ENCODE peak calls at places on chromosomes 12 and 14, in four cellular contexts. G is SK-N-SH, A is psoas muscle, X is astrocyte. D is an unnamed sample. For H3K27me3, the result is how much of the 10 kb centered on the place peaks cover.

GRCh38 chr12:33438890-33439586 is 581 bp downstream of the SYT10 start:
- DNase-seq in G (peak), A (no peak), X (no peak), D (no peak)

GRCh38 chr14:92103363-92103762 is 3.0 kb downstream of the ATXN3 start:
- DNase-seq in G (no peak), A (no peak), X (no peak), D (no peak)

GRCh38 chr12:76762556-76762955 is 1.4 kb upstream of the ZDHHC17 start:
- DNase-seq in X (no peak), A (no peak), G (no peak), D (no peak)

GRCh38 chr14:101506211-101506920 is 54.9 kb upstream of the DIO3 start:
- DNase-seq in X (no peak), G (no peak), A (no peak), D (peak)

GRCh38 chr12:120757949-120758348 is 32.3 kb downstream of the ACADS start:
- DNase-seq in X (no peak), A (no peak), G (no peak), D (no peak)

GRCh38 chr12:63045020-63045860 is 105.8 kb downstream of the AVPR1A start:
- DNase-seq in G (no peak), A (no peak), X (peak), D (no peak)

GRCh38 chr14:75214558-75214957 is 38.1 kb upstream of the TMED10 start:
- DNase-seq in A (no peak), X (no peak), G (no peak), D (no peak)

GRCh38 chr14:80344208-80344607 is 132.9 kb upstream of the DIO2 start:
- DNase-seq in G (no peak), X (no peak), A (no peak), D (no peak)

GRCh38 chr12:227923-228845 is 14.2 kb upstream of the SLC6A12 start:
- DNase-seq in X (no peak), G (no peak), A (no peak), D (no peak)

GRCh38 chr14:49882826-49883694 is 9.8 kb upstream of the ARF6 start:
- DNase-seq in G (no peak), X (no peak), A (no peak), D (no peak)

DNA sequence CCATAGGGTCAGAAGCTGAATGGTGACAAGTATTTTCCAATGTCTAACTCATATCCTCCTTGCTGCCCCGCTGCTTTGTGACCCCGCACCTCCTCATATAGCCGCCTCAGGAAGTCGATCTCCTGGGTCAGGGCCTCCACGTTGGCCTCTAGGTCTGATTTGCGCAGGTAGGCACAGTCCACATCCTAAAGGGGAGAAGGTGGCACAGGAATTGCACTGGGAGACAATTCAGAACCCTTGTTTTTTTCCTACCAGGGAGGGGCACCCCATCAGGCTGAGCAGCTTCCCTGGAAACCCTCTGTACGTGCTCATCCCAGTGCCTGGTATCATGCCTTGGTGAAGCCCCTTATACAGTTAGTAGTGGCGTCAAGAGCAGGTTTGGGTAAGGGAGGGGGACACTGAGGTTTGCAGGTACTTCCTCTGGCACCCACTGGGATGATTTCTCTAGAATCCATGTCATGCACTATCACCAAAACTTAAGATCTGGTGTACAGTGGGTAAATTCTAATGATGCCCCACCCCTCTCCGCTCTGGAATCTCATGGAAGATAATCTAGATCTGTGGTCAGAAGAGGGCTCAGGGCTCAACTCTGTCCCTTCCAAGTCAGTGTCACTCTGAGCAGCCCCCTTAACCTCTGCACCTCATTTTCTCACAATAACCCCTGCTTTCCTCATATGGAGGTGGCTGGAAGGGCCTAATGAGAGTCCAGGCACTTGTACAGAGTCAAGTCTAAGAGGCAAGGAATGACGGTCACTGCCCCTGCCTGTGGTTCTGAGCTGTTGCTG is 20.1 kb upstream of the KRT86 start:
- DNase-seq in G (no peak), X (no peak), A (no peak), D (no peak)
- H3K27me3 ChIP-seq in G (under half), X (under half), A (under half), D (under half)

GRCh38 chr14:64943981-64944520 is 1.5 kb upstream of the GPX2 start:
- DNase-seq in A (no peak), G (no peak), X (no peak), D (no peak)

GRCh38 chr14:64944861-64945260 is 2.3 kb upstream of the GPX2 start:
- DNase-seq in G (no peak), A (no peak), X (no peak), D (no peak)

GRCh38 chr14:64943556-64943955 is 1.0 kb upstream of the GPX2 start:
- DNase-seq in X (no peak), G (no peak), A (no peak), D (no peak)

GRCh38 chr14:64946310-64947045 is 3.9 kb upstream of the GPX2 start:
- DNase-seq in G (no peak), X (no peak), A (no peak), D (no peak)

GRCh38 chr14:64945431-64945830 is 2.9 kb upstream of the GPX2 start:
- DNase-seq in X (no peak), A (no peak), G (no peak), D (no peak)
- H3K27me3 ChIP-seq in X (under half), A (under half), G (under half), D (under half)

GRCh38 chr12:114450511-114451300 is 44.8 kb upstream of the TBX5 start:
- DNase-seq in X (no peak), A (no peak), G (no peak), D (no peak)
- H3K27me3 ChIP-seq in X (under half), A (under half), G (under half), D (half or more)

DNA sequence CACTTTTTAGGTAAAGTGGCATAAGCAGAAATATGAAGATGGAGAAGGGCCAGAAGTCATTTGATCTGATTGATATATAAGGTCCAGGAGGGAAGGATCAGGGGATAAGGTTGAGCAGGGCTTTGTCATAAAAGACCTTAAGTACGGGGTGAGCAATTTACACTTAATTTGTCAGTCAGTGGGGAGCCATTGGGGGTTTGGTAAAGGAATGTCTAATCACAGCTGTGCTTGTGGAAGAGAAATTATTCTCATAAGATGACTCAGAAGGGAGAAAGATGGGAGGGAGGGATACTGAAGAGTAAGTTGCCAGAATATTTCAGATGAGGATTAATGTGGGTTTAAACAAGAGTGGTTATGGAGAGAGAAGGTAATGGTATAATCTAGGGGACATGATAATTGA is 500.2 kb upstream of the CCDC196 start:
- DNase-seq in G (no peak), A (no peak), X (no peak), D (no peak)
- H3K27me3 ChIP-seq in G (under half), A (under half), X (under half), D (under half)

DNA sequence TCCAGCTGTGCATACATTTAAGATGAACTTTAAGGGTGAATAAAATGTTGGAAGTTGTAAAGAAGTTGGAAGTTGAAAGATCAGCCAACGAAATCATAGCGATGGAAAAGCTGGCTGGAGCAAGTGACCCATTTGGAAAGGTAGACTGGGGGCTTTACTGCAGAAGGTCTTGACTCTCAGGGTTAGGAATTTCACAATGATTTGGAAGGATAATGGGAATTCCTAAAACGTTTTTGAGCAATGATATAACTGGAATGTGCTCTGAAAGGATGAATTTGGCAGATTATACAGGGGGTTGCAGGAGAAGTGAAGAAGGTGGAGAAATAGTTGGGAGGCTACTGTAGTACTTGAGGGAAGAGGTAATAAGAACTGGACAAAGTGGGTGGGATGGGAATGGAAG is 27.4 kb downstream of the EMP1 start:
- DNase-seq in G (no peak), X (peak), A (no peak), D (no peak)
- H3K27me3 ChIP-seq in G (under half), X (under half), A (under half), D (under half)

GRCh38 chr12:114687269-114687605 is 3.3 kb upstream of the TBX3 start:
- DNase-seq in X (no peak), G (no peak), A (no peak), D (no peak)

GRCh38 chr12:114689075-114689994 is 5.4 kb upstream of the TBX3 start:
- DNase-seq in G (no peak), A (no peak), X (no peak), D (no peak)

GRCh38 chr12:114687802-114688201 is 3.8 kb upstream of the TBX3 start:
- DNase-seq in G (no peak), X (no peak), A (no peak), D (no peak)

GRCh38 chr12:114686421-114687268 is 2.7 kb upstream of the TBX3 start:
- DNase-seq in X (no peak), A (no peak), G (no peak), D (no peak)

DNA sequence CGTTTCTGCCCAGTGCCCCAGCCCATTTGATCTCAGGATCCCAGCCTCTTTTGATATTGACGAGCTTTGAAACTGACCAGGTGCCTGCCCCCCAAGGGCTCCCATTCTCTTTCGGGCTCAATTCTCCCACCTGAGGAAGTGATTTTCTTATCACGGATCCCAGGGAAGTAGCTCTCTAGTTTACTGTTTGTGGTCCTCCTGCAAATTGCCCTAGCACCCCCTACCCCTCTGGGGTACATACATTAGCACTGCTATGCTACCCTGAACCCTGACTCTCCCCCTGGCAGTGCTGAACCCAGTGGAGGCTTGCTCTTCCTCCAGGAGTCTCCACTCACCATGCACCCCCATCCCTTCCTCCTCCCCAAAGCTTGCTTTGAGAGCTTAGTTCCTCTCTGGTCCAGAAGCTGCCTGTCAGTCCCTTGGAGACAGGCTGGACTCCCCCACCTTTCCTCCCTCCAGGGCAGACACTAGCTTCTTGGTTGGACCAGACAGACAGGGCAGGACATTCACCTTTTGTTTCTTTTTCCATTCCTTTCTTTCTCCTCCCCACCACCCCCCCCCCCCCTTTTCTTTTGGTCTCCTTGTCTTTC is 4.4 kb upstream of the TBX3 start:
- DNase-seq in G (no peak), A (no peak), X (no peak), D (no peak)
- H3K27me3 ChIP-seq in G (under half), A (under half), X (half or more), D (half or more)

DNA sequence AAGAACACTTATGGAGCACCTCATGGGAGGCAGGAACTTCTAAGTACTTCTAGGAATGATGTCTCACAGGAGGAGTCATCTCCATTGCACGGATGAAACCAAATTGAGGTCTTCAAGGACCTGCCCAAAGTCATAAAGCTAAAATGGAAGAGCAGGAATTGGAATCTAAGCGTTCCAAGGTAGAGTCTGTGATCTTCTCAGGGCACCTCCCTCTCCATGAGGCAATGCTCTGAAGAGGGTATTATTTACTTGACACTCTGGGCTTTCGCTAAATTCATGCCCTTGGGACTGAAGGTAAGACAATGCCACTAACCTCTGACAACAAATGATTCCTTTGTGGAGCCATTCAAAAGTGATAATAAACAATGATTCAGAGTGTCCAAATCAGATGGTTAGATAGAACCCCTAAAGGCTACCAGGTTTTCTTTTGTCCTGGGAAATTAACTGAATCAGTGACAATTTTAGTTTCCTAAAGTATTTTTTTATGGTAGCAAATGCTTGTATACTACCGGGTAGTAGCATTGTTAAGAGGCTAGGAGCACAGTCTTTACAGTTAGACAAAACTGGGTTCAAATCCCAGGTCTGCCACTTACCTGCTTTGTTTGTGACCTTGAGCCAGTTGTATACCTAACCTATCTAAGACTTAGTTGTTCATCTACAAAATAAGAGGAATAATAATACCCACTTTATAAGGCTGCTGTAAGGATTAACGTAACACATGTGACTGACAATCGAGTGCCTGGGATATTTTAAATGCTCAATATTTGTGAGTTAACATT is 12.3 kb downstream of the HMGA2 start:
- DNase-seq in X (no peak), G (no peak), A (no peak), D (no peak)
- H3K27me3 ChIP-seq in X (under half), G (under half), A (under half), D (under half)

DNA sequence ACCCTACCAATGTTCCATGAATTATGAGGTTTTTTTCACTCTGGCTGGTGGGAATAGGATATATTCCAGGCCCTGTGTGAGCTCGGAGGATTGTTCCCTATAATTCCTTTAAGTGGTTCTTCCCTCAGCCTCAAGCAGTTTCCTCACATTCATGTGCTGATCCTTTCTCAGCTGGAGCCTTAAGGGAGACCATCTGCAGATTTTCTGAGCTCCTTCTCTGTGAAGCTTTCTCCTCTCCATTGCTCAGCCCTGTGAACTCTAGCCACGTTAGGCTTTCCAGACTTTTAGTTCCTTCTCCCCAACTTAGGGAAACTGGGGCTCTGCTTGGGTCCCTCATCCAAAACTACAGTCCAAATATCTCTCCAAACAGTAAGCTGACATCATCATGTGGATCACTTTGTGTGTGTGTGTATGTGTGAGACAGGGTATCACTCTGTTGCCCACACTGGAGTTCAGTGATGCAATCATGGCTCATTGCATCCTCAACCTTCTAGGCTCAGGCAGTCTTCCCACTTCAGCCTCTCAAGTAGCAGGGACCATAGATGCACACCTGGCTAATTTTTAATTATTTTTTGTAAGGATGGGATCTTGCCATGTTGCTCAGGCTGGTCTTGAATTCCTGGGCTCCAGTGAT is 219.5 kb upstream of the OTX2 start:
- DNase-seq in G (no peak), X (no peak), A (no peak), D (no peak)
- H3K27me3 ChIP-seq in G (under half), X (under half), A (under half), D (under half)

DNA sequence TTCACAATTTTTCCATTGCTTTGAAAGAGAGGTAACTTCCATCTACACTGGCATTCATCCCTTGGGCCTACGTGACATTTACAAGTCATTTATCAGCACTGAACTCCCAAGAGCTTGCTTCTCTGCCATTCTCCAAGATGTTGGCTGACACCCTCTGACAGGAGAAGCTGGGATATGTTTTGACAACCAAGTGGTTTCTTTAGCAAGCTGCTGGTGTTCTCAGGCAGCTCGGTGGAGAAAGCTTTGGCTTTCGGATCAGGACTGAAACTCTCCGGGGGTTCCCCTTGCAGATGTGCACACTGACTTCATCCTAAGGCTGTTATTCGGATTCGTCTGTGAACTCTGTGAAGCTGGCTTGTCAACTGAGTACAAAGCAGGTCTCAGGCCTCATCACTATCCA is 15.7 kb downstream of the KCNA5 start:
- DNase-seq in X (no peak), A (no peak), G (no peak), D (no peak)
- H3K27me3 ChIP-seq in X (under half), A (under half), G (half or more), D (under half)

GRCh38 chr12:68884251-68884650 is 48.7 kb downstream of the CPM start:
- DNase-seq in X (no peak), A (no peak), G (no peak), D (no peak)
- H3K27me3 ChIP-seq in X (under half), A (under half), G (under half), D (under half)